ENCODE peak calls at places on chromosomes 1 and 21, in six cellular contexts. K, E, A, X, O and S are unnamed samples.
A peak's percentile ranks its signal among the peaks of the same experiment; 100 is the strongest.

GRCh38 chr1:204813522-204813921 is 57.1 kb upstream of the NFASC start:
- DNase-seq in K (no peak), E (no peak), A (no peak), X (no peak), O (no peak), S (peak; percentile 31)

GRCh38 chr1:86517336-86517735 is 29.5 kb upstream of the CLCA4 start:
- DNase-seq in K (no peak), E (no peak), A (peak; percentile 76), X (no peak), O (no peak), S (no peak)

GRCh38 chr1:61254629-61255323 is 172.4 kb downstream of the NFIA start:
- DNase-seq in K (no peak), E (no peak), A (peak; percentile 44), X (no peak), O (no peak), S (no peak)

GRCh38 chr1:213492161-213493041 is 441.4 kb downstream of the RPS6KC1 start:
- DNase-seq in K (no peak), E (no peak), A (no peak), X (no peak), O (no peak), S (no peak)

GRCh38 chr1:29810121-29811120 is 574.1 kb downstream of the PTPRU start:
- DNase-seq in K (no peak), E (no peak), A (no peak), X (no peak), O (no peak), S (no peak)

GRCh38 chr1:231487019-231487418 is 41.5 kb upstream of the TSNAX start:
- DNase-seq in K (peak; percentile 72), E (no peak), A (peak; percentile 47), X (no peak), O (no peak), S (no peak)

GRCh38 chr1:221715321-221716169 is 26.3 kb downstream of the DUSP10 start:
- DNase-seq in K (no peak), E (no peak), A (peak; percentile 55), X (no peak), O (no peak), S (no peak)

GRCh38 chr1:157249326-157249725 is 111.1 kb upstream of the ETV3 start:
- DNase-seq in K (no peak), E (no peak), A (no peak), X (no peak), O (no peak), S (no peak)

GRCh38 chr1:108209456-108210108 is 9.4 kb upstream of the SLC25A24 start:
- DNase-seq in K (no peak), E (no peak), A (no peak), X (no peak), O (no peak), S (no peak)

GRCh38 chr21:37415938-37416337 is 49.4 kb downstream of the DYRK1A start:
- DNase-seq in K (no peak), E (no peak), A (no peak), X (no peak), O (no peak), S (no peak)

GRCh38 chr1:116429821-116430374 is 56.9 kb downstream of the ATP1A1 start:
- DNase-seq in K (no peak), E (no peak), A (no peak), X (no peak), O (no peak), S (no peak)

GRCh38 chr1:147169171-147169570 is 3.1 kb downstream of the PRKAB2 start:
- DNase-seq in K (no peak), E (no peak), A (no peak), X (no peak), O (no peak), S (no peak)

GRCh38 chr21:31894441-31894840 is 21.6 kb downstream of the HUNK start:
- DNase-seq in K (no peak), E (no peak), A (no peak), X (no peak), O (no peak), S (no peak)

GRCh38 chr1:10337436-10337835 is 61.4 kb upstream of the PGD start:
- DNase-seq in K (no peak), E (no peak), A (no peak), X (no peak), O (no peak), S (no peak)

GRCh38 chr1:112706505-112707216 is at the start of gene RHOC:
- DNase-seq in K (peak; percentile 87), E (peak; percentile 32), A (peak; percentile 76), X (peak; percentile 88), O (peak; percentile 83), S (peak; percentile 85)

GRCh38 chr21:40753756-40754155 is 93.2 kb downstream of the DSCAM start:
- DNase-seq in K (no peak), E (no peak), A (no peak), X (no peak), O (no peak), S (no peak)

GRCh38 chr1:220701974-220702373 is 11.8 kb downstream of the C1orf115 start:
- DNase-seq in K (no peak), E (no peak), A (no peak), X (no peak), O (no peak), S (no peak)

DNA sequence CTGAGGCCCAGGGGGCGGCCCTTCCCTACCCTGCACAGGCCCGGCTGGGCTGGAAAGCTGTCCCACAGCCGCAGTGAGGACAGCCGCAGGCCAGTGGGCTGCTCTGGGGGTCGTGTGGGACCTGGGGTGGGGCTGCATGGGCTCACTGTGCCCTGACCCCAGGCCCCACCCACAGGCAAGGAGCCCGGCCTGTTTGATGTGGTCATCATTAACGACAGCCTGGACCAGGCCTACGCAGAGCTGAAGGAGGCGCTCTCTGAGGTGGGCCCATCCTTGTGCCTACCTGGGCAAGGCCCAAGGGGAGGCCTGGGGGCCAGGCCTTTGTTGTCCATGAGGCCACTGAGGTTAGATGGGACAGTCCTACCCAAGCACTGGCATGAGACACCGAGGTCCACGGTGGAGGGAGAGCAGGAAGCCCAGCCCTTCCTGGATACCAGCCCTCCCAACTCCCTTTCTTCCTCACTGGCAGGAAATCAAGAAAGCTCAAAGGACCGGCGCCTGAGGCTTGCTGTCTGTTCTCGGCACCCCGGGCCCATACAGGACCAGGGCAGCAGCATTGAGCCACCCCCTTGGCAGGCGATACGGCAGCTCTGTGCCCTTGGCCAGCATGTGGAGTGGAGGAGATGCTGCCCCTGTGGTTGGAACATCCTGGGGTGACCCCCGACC is 1.4 kb upstream of the GJC2 start:
- DNase-seq in K (no peak), E (no peak), A (no peak), X (no peak), O (peak; percentile 47), S (no peak)
- H3K4me1 ChIP-seq in K (peaks cover 1% of the 10 kb centered on the region), E (peaks cover 17% of the 10 kb centered on the region), A (peaks cover 4% of the 10 kb centered on the region), X (peaks cover 51% of the 10 kb centered on the region), O (peaks cover 25% of the 10 kb centered on the region), S (peaks cover 3% of the 10 kb centered on the region)

DNA sequence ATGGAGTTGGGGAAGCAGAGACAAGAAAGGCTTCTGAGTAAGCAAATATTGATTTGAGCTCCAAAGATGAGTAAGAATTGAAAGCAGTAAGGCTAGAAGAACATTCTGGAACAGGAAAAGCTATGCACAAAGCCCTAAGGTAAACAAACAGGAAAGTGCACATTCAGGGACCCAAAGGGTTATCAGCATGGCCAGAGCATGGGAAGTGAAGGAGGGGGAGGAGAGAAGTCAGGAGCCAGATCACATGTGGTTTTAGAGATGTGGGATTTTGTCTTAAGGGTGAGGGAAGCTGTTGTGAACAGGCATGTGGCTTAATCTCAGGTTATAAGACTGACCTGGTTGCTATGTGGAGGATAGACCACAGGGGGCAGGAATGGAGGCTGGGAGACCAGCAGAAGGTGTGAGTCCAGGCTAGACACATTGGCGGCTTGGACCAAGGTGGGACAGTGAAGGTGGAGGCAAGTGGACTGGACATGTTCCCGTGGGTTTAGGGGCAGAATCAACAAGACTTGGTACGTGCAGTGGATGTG is 7.5 kb downstream of the CSF1 start:
- DNase-seq in K (peak; percentile 31), E (no peak), A (no peak), X (no peak), O (no peak), S (no peak)
- H3K9me3 ChIP-seq in K (no peaks in the 10 kb centered on the region), E (no peaks in the 10 kb centered on the region), A (no peaks in the 10 kb centered on the region), X (no peaks in the 10 kb centered on the region), O (no peaks in the 10 kb centered on the region), S (no peaks in the 10 kb centered on the region)

GRCh38 chr21:39077816-39078215 is 105.4 kb downstream of the PSMG1 start:
- DNase-seq in K (no peak), E (no peak), A (no peak), X (no peak), O (no peak), S (no peak)

GRCh38 chr21:39082656-39083376 is 100.4 kb downstream of the PSMG1 start:
- DNase-seq in K (no peak), E (no peak), A (peak; percentile 45), X (no peak), O (no peak), S (no peak)

GRCh38 chr21:39078322-39079065 is 104.8 kb downstream of the PSMG1 start:
- DNase-seq in K (no peak), E (no peak), A (no peak), X (no peak), O (no peak), S (no peak)

GRCh38 chr21:39079617-39080016 is 103.6 kb downstream of the PSMG1 start:
- DNase-seq in K (peak; percentile 79), E (no peak), A (no peak), X (peak; percentile 96), O (no peak), S (peak; percentile 57)

GRCh38 chr21:39080366-39080765 is 102.9 kb downstream of the PSMG1 start:
- DNase-seq in K (no peak), E (no peak), A (no peak), X (no peak), O (no peak), S (no peak)
- H3K4me1 ChIP-seq in K (no peaks in the 10 kb centered on the region), E (no peaks in the 10 kb centered on the region), A (peaks cover 12% of the 10 kb centered on the region), X (peaks cover 41% of the 10 kb centered on the region), O (peaks cover 4% of the 10 kb centered on the region), S (peaks cover 16% of the 10 kb centered on the region)

GRCh38 chr1:80536464-80536863 is 1264.3 kb upstream of the ADGRL2 start:
- DNase-seq in K (no peak), E (no peak), A (no peak), X (no peak), O (no peak), S (no peak)
- H3K9me3 ChIP-seq in K (no peaks in the 10 kb centered on the region), E (no peaks in the 10 kb centered on the region), A (no peaks in the 10 kb centered on the region), X (no peaks in the 10 kb centered on the region), O (no peaks in the 10 kb centered on the region), S (no peaks in the 10 kb centered on the region)

GRCh38 chr1:16147615-16147926 is 8.3 kb downstream of the EPHA2 start:
- DNase-seq in K (no peak), E (no peak), A (no peak), X (no peak), O (no peak), S (no peak)

GRCh38 chr1:16145988-16146887 is 9.6 kb downstream of the EPHA2 start:
- DNase-seq in K (peak; percentile 63), E (no peak), A (peak; percentile 89), X (peak; percentile 81), O (peak; percentile 87), S (no peak)

GRCh38 chr1:16148329-16149092 is 7.4 kb downstream of the EPHA2 start:
- DNase-seq in K (no peak), E (no peak), A (no peak), X (no peak), O (no peak), S (no peak)

GRCh38 chr1:16145030-16145987 is 10.6 kb downstream of the EPHA2 start:
- DNase-seq in K (peak; percentile 79), E (no peak), A (peak; percentile 97), X (peak; percentile 95), O (peak; percentile 67), S (peak; percentile 86)

GRCh38 chr1:16146888-16147614 is 8.8 kb downstream of the EPHA2 start:
- DNase-seq in K (no peak), E (no peak), A (peak; percentile 68), X (no peak), O (no peak), S (no peak)
- H3K4me1 ChIP-seq in K (peaks cover 11% of the 10 kb centered on the region), E (peaks cover 14% of the 10 kb centered on the region), A (peaks cover 99% of the 10 kb centered on the region), X (peaks cover 66% of the 10 kb centered on the region), O (peaks cover 12% of the 10 kb centered on the region), S (peaks cover 27% of the 10 kb centered on the region)